ENCODE peak calls at places on chromosomes 5 and 9, in nine cellular contexts. A is Panc1; R is A549; D is right atrium auricular region; W is bronchial epithelial cell; T is ovary; Z is CD4-positive, alpha-beta T cell; E is foreskin keratinocyte; Y is sigmoid colon. U is an unnamed sample.

GRCh38 chr9:75378036-75378435 is 289.7 kb downstream of the OSTF1 start:
- DNase-seq in A (no peak), R (no peak), D (peak), W (no peak), T (peak), Z (no peak), E (no peak), Y (peak), U (peak)

GRCh38 chr9:27125030-27125429 is 16.0 kb downstream of the TEK start:
- DNase-seq in A (no peak), R (peak), D (peak), W (peak), T (peak), Z (no peak), E (peak), Y (peak), U (peak)

GRCh38 chr5:30405821-30406220 is 787.7 kb upstream of the CDH6 start:
- DNase-seq in A (no peak), R (no peak), D (no peak), W (no peak), T (no peak), Z (no peak), E (no peak), Y (no peak), U (no peak)

GRCh38 chr9:2764371-2764770 is 47.1 kb downstream of the KCNV2 start:
- DNase-seq in A (no peak), R (no peak), D (no peak), W (no peak), T (no peak), Z (no peak), E (no peak), Y (no peak), U (no peak)

GRCh38 chr5:911601-912000 is 18.9 kb downstream of the TRIP13 start:
- DNase-seq in A (peak), R (no peak), D (no peak), W (peak), T (no peak), Z (no peak), E (peak), Y (no peak), U (no peak)

GRCh38 chr9:114894801-114895433 is 35.5 kb downstream of the TNFSF8 start:
- DNase-seq in A (no peak), R (peak), D (no peak), W (peak), T (no peak), Z (no peak), E (peak), Y (no peak), U (peak)

GRCh38 chr9:129597355-129598088 is 23.4 kb downstream of the C9orf50 start:
- DNase-seq in A (no peak), R (peak), D (peak), W (peak), T (peak), Z (no peak), E (peak), Y (peak), U (peak)

GRCh38 chr5:141714542-141715303 is 32.7 kb upstream of the ARAP3 start:
- DNase-seq in A (no peak), R (no peak), D (no peak), W (peak), T (no peak), Z (no peak), E (peak), Y (no peak), U (no peak)

GRCh38 chr5:57494104-57495098 is 11.8 kb upstream of the ACTBL2 start:
- DNase-seq in A (no peak), R (peak), D (peak), W (peak), T (peak), Z (no peak), E (peak), Y (no peak), U (peak)

GRCh38 chr5:171764265-171764664 is 21.4 kb upstream of the SMIM23 start:
- DNase-seq in A (no peak), R (no peak), D (peak), W (no peak), T (no peak), Z (no peak), E (no peak), Y (no peak), U (no peak)

GRCh38 chr5:159051431-159052281 is 48.1 kb downstream of the EBF1 start:
- DNase-seq in A (no peak), R (no peak), D (peak), W (no peak), T (peak), Z (no peak), E (no peak), Y (peak), U (peak)

GRCh38 chr9:86962692-86963091 is 15.4 kb upstream of the GAS1 start:
- DNase-seq in A (no peak), R (no peak), D (no peak), W (no peak), T (no peak), Z (no peak), E (no peak), Y (no peak), U (no peak)

GRCh38 chr5:9903806-9904205 is 273.7 kb upstream of the TAS2R1 start:
- DNase-seq in A (no peak), R (no peak), D (no peak), W (peak), T (no peak), Z (no peak), E (no peak), Y (no peak), U (no peak)

GRCh38 chr9:21687351-21687750 is 115.1 kb upstream of the MTAP start:
- DNase-seq in A (no peak), R (no peak), D (no peak), W (no peak), T (no peak), Z (no peak), E (no peak), Y (no peak), U (no peak)

GRCh38 chr5:76104027-76104426 is 20.8 kb downstream of the SV2C start:
- DNase-seq in A (no peak), R (no peak), D (no peak), W (peak), T (no peak), Z (no peak), E (no peak), Y (no peak), U (no peak)

GRCh38 chr5:170293273-170293672 is 4.3 kb downstream of the LCP2 start:
- DNase-seq in A (no peak), R (no peak), D (no peak), W (no peak), T (no peak), Z (no peak), E (no peak), Y (peak), U (no peak)

GRCh38 chr5:56405116-56405515 is 172.0 kb upstream of the ANKRD55 start:
- DNase-seq in A (no peak), R (no peak), D (no peak), W (no peak), T (no peak), Z (no peak), E (no peak), Y (no peak), U (no peak)

GRCh38 chr5:32710335-32710858 is 724 bp upstream of the NPR3 start:
- DNase-seq in A (no peak), R (peak), D (no peak), W (no peak), T (no peak), Z (no peak), E (peak), Y (peak), U (peak)

GRCh38 chr5:68116868-68117411 is 98.6 kb upstream of the PIK3R1 start:
- DNase-seq in A (no peak), R (no peak), D (no peak), W (no peak), T (no peak), Z (no peak), E (peak), Y (no peak), U (no peak)

GRCh38 chr5:77640577-77641396 is 2.3 kb upstream of the OTP start:
- DNase-seq in A (no peak), R (no peak), D (no peak), W (no peak), T (no peak), Z (no peak), E (no peak), Y (no peak), U (no peak)

GRCh38 chr5:139117342-139117884 is 80.8 kb downstream of the SIL1 start:
- DNase-seq in A (no peak), R (no peak), D (no peak), W (no peak), T (no peak), Z (no peak), E (no peak), Y (no peak), U (no peak)

GRCh38 chr5:114411380-114411931 is 49.6 kb downstream of the KCNN2 start:
- DNase-seq in A (no peak), R (no peak), D (no peak), W (no peak), T (no peak), Z (no peak), E (no peak), Y (no peak), U (no peak)

GRCh38 chr9:130858734-130859705 is 24.0 kb downstream of the ABL1 start:
- DNase-seq in A (no peak), R (no peak), D (no peak), W (no peak), T (no peak), Z (no peak), E (no peak), Y (peak), U (no peak)

GRCh38 chr9:94912700-94913249 is 186.3 kb downstream of the AOPEP start:
- DNase-seq in A (peak), R (peak), D (peak), W (peak), T (no peak), Z (no peak), E (peak), Y (no peak), U (peak)

GRCh38 chr5:35269006-35269405 is 38.7 kb upstream of the PRLR start:
- DNase-seq in A (no peak), R (no peak), D (no peak), W (no peak), T (no peak), Z (no peak), E (no peak), Y (no peak), U (no peak)

GRCh38 chr9:123338710-123339665 is 17.0 kb upstream of the CRB2 start:
- DNase-seq in A (no peak), R (no peak), D (no peak), W (no peak), T (no peak), Z (peak), E (no peak), Y (no peak), U (peak)

GRCh38 chr9:89466451-89467277 is 31.2 kb downstream of the SEMA4D start:
- DNase-seq in A (no peak), R (no peak), D (no peak), W (no peak), T (no peak), Z (no peak), E (no peak), Y (peak), U (no peak)

DNA sequence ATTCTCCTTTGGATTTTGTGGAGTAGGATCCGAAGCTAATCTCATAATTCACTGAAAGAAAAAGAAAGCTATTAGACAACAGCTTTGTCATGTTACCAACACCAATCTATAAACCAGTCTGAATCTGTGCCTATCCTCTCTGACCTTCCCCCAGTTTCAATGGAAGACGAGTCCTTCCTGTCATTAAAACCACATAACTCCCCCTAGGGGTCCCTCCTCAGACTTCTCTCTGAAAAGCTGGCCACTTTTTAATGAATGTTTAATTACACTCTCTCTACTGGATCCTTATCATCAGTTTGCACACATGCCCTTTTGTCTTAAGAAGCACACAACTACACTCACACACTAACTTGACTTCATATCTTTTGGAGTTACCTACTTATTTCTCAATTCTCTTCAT is 98.0 kb upstream of the TSLP start:
- DNase-seq in A (no peak), R (no peak), D (no peak), W (no peak), T (no peak), Z (no peak), E (no peak), Y (no peak), U (no peak)
- TF ChIP-seq CTCF in A (no peak), R (no peak), D (no peak), W (no peak), T (no peak), Z (no peak), E (no peak), Y (no peak), U (no peak)

GRCh38 chr9:72203205-72203803 is 54.1 kb downstream of the GDA start:
- DNase-seq in A (peak), R (peak), D (no peak), W (peak), T (no peak), Z (no peak), E (peak), Y (no peak), U (no peak)
- TF ChIP-seq CTCF in A (peak), R (peak), D (no peak), W (peak), T (no peak), Z (no peak), E (peak), Y (no peak), U (no peak)

GRCh38 chr5:149450199-149450598 is 71.1 kb upstream of the IL17B start:
- DNase-seq in A (no peak), R (no peak), D (peak), W (no peak), T (peak), Z (no peak), E (no peak), Y (peak), U (peak)

GRCh38 chr5:149447373-149448367 is 68.6 kb upstream of the IL17B start:
- DNase-seq in A (no peak), R (no peak), D (no peak), W (no peak), T (no peak), Z (no peak), E (no peak), Y (no peak), U (no peak)

GRCh38 chr5:149452007-149452664 is 73.0 kb upstream of the IL17B start:
- DNase-seq in A (no peak), R (no peak), D (peak), W (no peak), T (peak), Z (no peak), E (no peak), Y (peak), U (peak)

GRCh38 chr5:149445739-149446369 is 66.8 kb upstream of the IL17B start:
- DNase-seq in A (no peak), R (peak), D (no peak), W (peak), T (peak), Z (no peak), E (peak), Y (peak), U (no peak)

DNA sequence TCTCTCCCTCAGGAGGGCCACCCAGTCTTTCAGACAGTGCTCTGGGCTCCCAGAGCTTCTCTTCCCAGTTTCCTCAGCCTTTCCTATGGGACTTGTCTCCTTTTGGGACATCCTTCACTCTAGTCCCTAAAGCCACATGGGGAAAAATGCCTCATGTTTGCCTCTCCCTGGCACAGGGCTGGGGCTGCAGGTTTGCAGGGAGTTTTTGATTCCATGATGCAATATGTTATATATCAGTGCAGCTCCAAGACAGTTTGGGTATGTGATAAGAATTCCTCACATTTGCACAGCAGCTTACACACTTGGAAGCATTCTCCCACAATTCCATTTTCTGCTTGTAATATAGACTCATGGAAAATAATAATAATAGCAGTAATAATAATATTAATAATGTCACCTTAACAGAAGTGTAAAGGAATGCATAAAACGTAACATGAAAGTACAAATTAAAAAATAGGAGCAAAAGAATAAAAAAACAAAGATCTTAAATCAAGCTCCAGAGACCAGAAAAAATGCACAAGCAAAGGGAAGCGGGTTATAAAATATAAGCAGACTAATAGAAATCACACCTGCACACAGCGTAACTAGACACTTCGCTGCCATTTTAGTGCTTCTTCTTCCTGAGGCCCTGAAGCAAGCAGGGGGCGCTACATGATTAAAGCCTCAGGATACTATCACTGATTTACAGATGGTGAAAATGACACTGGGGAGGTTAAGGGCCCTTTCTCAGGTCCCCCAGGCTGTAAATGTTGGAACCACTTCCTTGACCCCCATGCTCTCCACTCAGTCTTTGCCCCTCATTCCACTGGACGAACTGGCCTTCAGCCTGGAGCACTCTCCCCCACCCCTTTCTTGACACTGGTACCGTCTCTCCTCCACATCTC is 70.0 kb upstream of the IL17B start:
- DNase-seq in A (no peak), R (no peak), D (no peak), W (no peak), T (no peak), Z (no peak), E (no peak), Y (no peak), U (no peak)
- TF ChIP-seq CTCF in A (peak), R (peak), D (no peak), W (peak), T (no peak), Z (no peak), E (peak), Y (no peak), U (no peak)

DNA sequence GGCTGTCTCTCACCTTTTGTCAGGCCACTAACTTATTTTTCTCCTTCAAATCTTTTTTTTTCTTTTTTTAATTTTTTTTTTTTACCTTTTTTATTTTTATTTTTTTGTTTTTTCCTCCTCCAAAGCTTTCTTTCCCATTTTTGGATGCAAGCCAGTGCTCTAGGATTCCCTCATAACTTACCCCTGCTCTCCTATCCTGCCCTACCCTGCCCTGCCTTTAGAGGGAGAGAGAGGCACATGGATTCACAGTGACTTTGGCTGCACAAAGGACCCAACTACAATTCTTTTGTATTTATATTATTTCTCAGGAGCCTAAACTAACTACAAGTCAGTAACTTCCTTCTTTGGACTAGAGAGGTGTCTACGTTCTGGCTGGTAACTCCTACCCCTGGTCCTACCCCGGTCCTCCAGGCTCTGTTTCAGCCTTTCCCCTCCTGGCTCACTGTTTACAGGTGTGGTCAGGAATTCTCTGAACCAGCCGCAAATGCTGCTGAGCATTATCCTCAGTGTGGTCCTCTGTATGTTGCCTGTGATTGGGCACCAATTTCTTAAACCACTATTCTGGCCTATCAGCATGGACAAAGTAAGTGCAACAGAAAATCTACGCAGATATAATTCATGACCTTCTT is 8.4 kb upstream of the RUSC2 start:
- DNase-seq in A (peak), R (peak), D (no peak), W (peak), T (no peak), Z (no peak), E (peak), Y (peak), U (peak)
- TF ChIP-seq CTCF in A (peak), R (peak), D (peak), W (peak), T (no peak), Z (peak), E (peak), Y (peak), U (peak)

GRCh38 chr9:126883636-126884035 is 23.2 kb downstream of the ZBTB34 start:
- DNase-seq in A (no peak), R (no peak), D (no peak), W (no peak), T (no peak), Z (no peak), E (no peak), Y (no peak), U (no peak)
- TF ChIP-seq CTCF in A (no peak), R (no peak), D (no peak), W (no peak), T (no peak), Z (no peak), E (no peak), Y (no peak), U (no peak)